ENCODE peak calls at places on chromosomes 12 and 14, in six cellular contexts. H is sigmoid colon, F is uterus, C is NCI-H1436, A is vagina, W is GM23248. U is an unnamed sample.

GRCh38 chr14:30994681-30995620 is 30.5 kb upstream of the AP4S1 start:
- DNase-seq in A (no peak), W (peak), F (no peak), C (no peak), H (no peak), U (no peak)

GRCh38 chr12:20439634-20440033 is 71.3 kb downstream of the PDE3A start:
- DNase-seq in A (no peak), H (no peak), W (no peak), C (no peak), F (no peak), U (no peak)

GRCh38 chr12:29691146-29691854 is 92.4 kb downstream of the TMTC1 start:
- DNase-seq in H (no peak), F (no peak), A (no peak), W (no peak), C (no peak), U (no peak)

GRCh38 chr14:89256951-89257350 is 160.1 kb downstream of the FOXN3 start:
- DNase-seq in C (no peak), W (no peak), H (no peak), F (no peak), A (no peak), U (no peak)

GRCh38 chr12:101772019-101772774 is 32.9 kb upstream of the SYCP3 start:
- DNase-seq in H (no peak), C (no peak), A (no peak), F (no peak), W (no peak), U (no peak)

GRCh38 chr14:101174980-101175606 is 271.6 kb upstream of the RTL1 start:
- DNase-seq in A (peak), C (no peak), F (peak), H (no peak), W (no peak), U (no peak)

GRCh38 chr12:56629459-56630179 is 507 bp downstream of the BAZ2A start:
- DNase-seq in H (no peak), C (no peak), A (no peak), W (peak), F (peak), U (peak)

GRCh38 chr12:3641428-3641883 is 111.5 kb downstream of the CRACR2A start:
- DNase-seq in W (peak), C (no peak), H (no peak), F (no peak), A (no peak), U (no peak)

GRCh38 chr12:124167141-124167540 is 127.8 kb upstream of the RFLNA start:
- DNase-seq in F (no peak), W (no peak), H (no peak), C (no peak), A (no peak), U (no peak)

GRCh38 chr12:21945002-21945401 is 3.8 kb upstream of the ABCC9 start:
- DNase-seq in F (no peak), H (no peak), A (no peak), W (no peak), C (no peak), U (no peak)

GRCh38 chr12:69024413-69024812 is 91.4 kb upstream of the CPM start:
- DNase-seq in H (no peak), F (no peak), A (no peak), C (peak), W (peak), U (no peak)

GRCh38 chr14:68943107-68943506 is 36.0 kb downstream of the ACTN1 start:
- DNase-seq in H (no peak), A (no peak), W (no peak), F (no peak), C (no peak), U (no peak)

GRCh38 chr12:12792421-12792820 is 7.0 kb downstream of the APOLD1 start:
- DNase-seq in C (no peak), F (no peak), A (no peak), W (no peak), H (no peak), U (no peak)

GRCh38 chr14:100384819-100385813 is 62.0 kb downstream of the SLC25A47 start:
- DNase-seq in W (peak), F (no peak), H (no peak), A (no peak), C (peak), U (no peak)

GRCh38 chr12:4217091-4217490 is 56.5 kb upstream of the CCND2 start:
- DNase-seq in A (no peak), H (no peak), W (no peak), C (no peak), F (no peak), U (no peak)

GRCh38 chr12:108495054-108495453 is 20.0 kb upstream of the FICD start:
- DNase-seq in C (no peak), W (peak), A (no peak), F (no peak), H (no peak), U (no peak)

GRCh38 chr14:102421366-102422057 is 58.8 kb downstream of the TECPR2 start:
- DNase-seq in H (peak), C (no peak), W (no peak), A (no peak), F (no peak), U (no peak)

U was measured in heart right ventricle.